ENCODE peak calls at places on chromosomes 16 and 17, in six cellular contexts. X is EH, H is GM12865, P is tibial artery, F is hepatic stellate cell, O is fibroblast of the conjunctiva. M is an unnamed sample.
A peak's percentile ranks its signal among the peaks of the same experiment; 100 is the strongest.

GRCh38 chr16:29743827-29744531 is 1.8 kb downstream of the C16orf54 start:
- DNase-seq in X (no peak), H (no peak), P (no peak), F (no peak), O (no peak), M (peak; percentile 5)

GRCh38 chr17:2610640-2611175 is 17.3 kb downstream of the PAFAH1B1 start:
- DNase-seq in X (no peak), H (no peak), P (no peak), F (no peak), O (no peak), M (no peak)

GRCh38 chr17:38868968-38869646 is 751 bp upstream of the LASP1 start:
- DNase-seq in X (peak; percentile 92), H (peak; percentile 93), P (peak; percentile 96), F (peak; percentile 83), O (peak; percentile 84), M (peak; percentile 89)

GRCh38 chr17:49585422-49586027 is 9.9 kb downstream of the NXPH3 start:
- DNase-seq in X (peak; percentile 26), H (no peak), P (no peak), F (no peak), O (no peak), M (no peak)

GRCh38 chr17:17362531-17362930 is 59.4 kb downstream of the NT5M start:
- DNase-seq in X (no peak), H (no peak), P (peak; percentile 20), F (no peak), O (no peak), M (no peak)

GRCh38 chr17:68462381-68463210 is 5.3 kb upstream of the WIPI1 start:
- DNase-seq in X (peak; percentile 81), H (peak; percentile 93), P (no peak), F (peak; percentile 75), O (peak; percentile 79), M (peak; percentile 92)

GRCh38 chr17:64786337-64786736 is 124.2 kb upstream of the SMURF2 start:
- DNase-seq in X (no peak), H (no peak), P (peak; percentile 62), F (no peak), O (no peak), M (peak; percentile 93)

GRCh38 chr16:72936408-72936807 is 111.5 kb downstream of the ZFHX3 start:
- DNase-seq in X (no peak), H (no peak), P (no peak), F (no peak), O (no peak), M (no peak)

GRCh38 chr17:79706931-79707382 is 23.8 kb upstream of the ENPP7 start:
- DNase-seq in X (peak; percentile 41), H (no peak), P (no peak), F (no peak), O (peak; percentile 13), M (peak; percentile 33)

GRCh38 chr16:87780385-87780989 is 14.7 kb upstream of the KLHDC4 start:
- DNase-seq in X (peak; percentile 75), H (peak; percentile 91), P (no peak), F (no peak), O (no peak), M (no peak)

GRCh38 chr17:51391992-51392654 is 131.8 kb downstream of the UTP18 start:
- DNase-seq in X (no peak), H (no peak), P (no peak), F (no peak), O (no peak), M (no peak)

GRCh38 chr17:75411328-75412067 is 6.0 kb upstream of the GRB2 start:
- DNase-seq in X (no peak), H (no peak), P (peak; percentile 27), F (no peak), O (no peak), M (no peak)

GRCh38 chr17:44033841-44034408 is 19.2 kb upstream of the TMEM101 start:
- DNase-seq in X (no peak), H (no peak), P (no peak), F (no peak), O (no peak), M (no peak)

GRCh38 chr17:57518587-57519118 is 226.4 kb downstream of the CCDC182 start:
- DNase-seq in X (no peak), H (no peak), P (no peak), F (no peak), O (no peak), M (peak; percentile 90)

GRCh38 chr16:66923247-66923851 is 2.0 kb downstream of the RRAD start:
- DNase-seq in X (no peak), H (no peak), P (peak; percentile 95), F (peak; percentile 96), O (no peak), M (peak; percentile 90)

GRCh38 chr16:9955677-9956076 is 226.6 kb downstream of the GRIN2A start:
- DNase-seq in X (no peak), H (peak; percentile 31), P (no peak), F (no peak), O (no peak), M (no peak)

GRCh38 chr17:58693208-58693607 is 806 bp downstream of the RAD51C start:
- DNase-seq in X (no peak), H (peak; percentile 9), P (no peak), F (no peak), O (no peak), M (no peak)

GRCh38 chr16:66750279-66751134 is 902 bp downstream of the DYNC1LI2 start:
- DNase-seq in X (peak; percentile 13), H (peak; percentile 20), P (no peak), F (peak; percentile 16), O (no peak), M (no peak)

GRCh38 chr17:16916557-16916920 is 55.4 kb downstream of the TNFRSF13B start:
- DNase-seq in X (no peak), H (no peak), P (peak; percentile 41), F (no peak), O (no peak), M (no peak)

GRCh38 chr17:59387351-59388069 is 56.1 kb downstream of the YPEL2 start:
- DNase-seq in X (no peak), H (no peak), P (no peak), F (no peak), O (no peak), M (no peak)

M was measured in myocyte.